ENCODE peak calls at places on chromosomes 5 and 9, in ten cellular contexts. V is Peyer's patch; F is GM23248; P is CD8-positive, alpha-beta memory T cell; Y is PC-9; O is mesenchymal stem cell; Q is aorta; C is PC-3; W is GM12878; L is left ventricle myocardium inferior. I is an unnamed sample.

GRCh38 chr5:96081276-96081858 is 119.7 kb upstream of the ELL2 start:
- DNase-seq in V (no peak), F (no peak), P (no peak), Y (no peak), O (peak), Q (no peak), C (no peak), W (no peak), L (no peak), I (no peak)

GRCh38 chr9:136525207-136525606 is 20.6 kb downstream of the NOTCH1 start:
- DNase-seq in V (no peak), F (no peak), P (no peak), Y (no peak), O (no peak), Q (no peak), C (no peak), W (no peak), L (no peak), I (no peak)

GRCh38 chr5:128534729-128535128 is 3.3 kb downstream of the FBN2 start:
- DNase-seq in V (no peak), F (peak), P (no peak), Y (no peak), O (peak), Q (no peak), C (peak), W (no peak), L (no peak), I (no peak)

GRCh38 chr9:93886911-93887310 is 68.2 kb downstream of the BARX1 start:
- DNase-seq in V (peak), F (no peak), P (no peak), Y (no peak), O (no peak), Q (no peak), C (no peak), W (no peak), L (no peak), I (no peak)

GRCh38 chr5:119742311-119742710 is 113.0 kb downstream of the FAM170A start:
- DNase-seq in V (no peak), F (no peak), P (no peak), Y (no peak), O (no peak), Q (no peak), C (peak), W (no peak), L (no peak), I (no peak)

GRCh38 chr9:96501981-96502833 is 52.2 kb downstream of the HABP4 start:
- DNase-seq in V (no peak), F (no peak), P (no peak), Y (no peak), O (no peak), Q (no peak), C (no peak), W (no peak), L (no peak), I (no peak)

GRCh38 chr5:3359642-3360041 is 236.0 kb upstream of the IRX1 start:
- DNase-seq in V (no peak), F (no peak), P (no peak), Y (no peak), O (no peak), Q (peak), C (no peak), W (no peak), L (no peak), I (no peak)

GRCh38 chr5:25028994-25029393 is 384.2 kb upstream of the CDH10 start:
- DNase-seq in V (no peak), F (no peak), P (no peak), Y (no peak), O (peak), Q (no peak), C (no peak), W (no peak), L (peak), I (no peak)

GRCh38 chr9:37498457-37498856 is 12.7 kb downstream of the POLR1E start:
- DNase-seq in V (no peak), F (no peak), P (no peak), Y (no peak), O (no peak), Q (no peak), C (no peak), W (no peak), L (no peak), I (no peak)

GRCh38 chr5:37495668-37496067 is 116.5 kb downstream of the WDR70 start:
- DNase-seq in V (no peak), F (peak), P (no peak), Y (no peak), O (peak), Q (no peak), C (peak), W (no peak), L (no peak), I (peak)

GRCh38 chr9:121217609-121218292 is 16.1 kb upstream of the RAB14 start:
- DNase-seq in V (no peak), F (peak), P (no peak), Y (no peak), O (no peak), Q (no peak), C (peak), W (peak), L (no peak), I (peak)

GRCh38 chr5:83340511-83340918 is 131.0 kb upstream of the VCAN start:
- DNase-seq in V (no peak), F (peak), P (peak), Y (no peak), O (no peak), Q (no peak), C (no peak), W (no peak), L (no peak), I (no peak)

GRCh38 chr5:164958688-164959087 is 1453.3 kb downstream of the MAT2B start:
- DNase-seq in V (no peak), F (no peak), P (no peak), Y (no peak), O (no peak), Q (no peak), C (peak), W (no peak), L (no peak), I (no peak)

GRCh38 chr5:72651779-72652178 is 144.6 kb upstream of the ZNF366 start:
- DNase-seq in V (no peak), F (no peak), P (no peak), Y (peak), O (peak), Q (no peak), C (peak), W (no peak), L (no peak), I (no peak)

DNA sequence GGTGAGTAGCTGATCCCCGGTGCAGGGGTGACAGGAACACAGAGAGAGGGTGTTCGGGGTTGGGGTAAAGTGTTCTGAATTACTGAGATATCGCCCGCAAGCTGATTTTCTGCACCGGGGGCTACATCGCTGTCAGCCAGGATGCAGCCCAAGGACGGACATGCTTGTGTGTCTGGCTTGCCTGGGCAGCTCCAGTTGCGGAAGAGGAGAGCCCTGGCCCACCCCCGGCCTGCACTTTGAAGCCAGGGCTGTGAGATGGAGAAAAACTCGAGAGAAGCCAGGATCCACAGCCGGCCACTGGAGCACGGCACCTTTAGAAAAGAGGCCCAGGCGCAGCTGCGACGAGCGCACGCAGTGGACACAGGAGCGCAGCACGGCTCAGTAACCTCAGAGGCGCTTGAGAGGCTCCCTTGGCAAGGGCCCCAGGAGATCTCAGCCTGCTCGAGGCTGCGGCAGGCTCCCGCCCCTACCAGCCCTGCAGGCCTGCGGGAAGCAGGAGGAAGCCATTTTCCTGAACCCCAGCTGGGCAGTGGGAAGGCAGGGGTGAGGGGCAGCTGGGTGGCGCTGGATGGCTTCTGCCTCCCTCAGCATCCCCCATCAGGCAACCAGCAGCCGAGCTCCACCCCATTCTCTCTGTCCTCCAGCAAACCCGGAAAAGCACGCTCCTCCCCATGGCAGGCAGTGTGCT is 59.2 kb downstream of the C9orf50 start:
- DNase-seq in V (no peak), F (no peak), P (no peak), Y (no peak), O (no peak), Q (no peak), C (no peak), W (no peak), L (no peak), I (no peak)
- H3K27ac ChIP-seq in V (no peak), F (no peak), P (no peak), Y (no peak), O (peak), Q (no peak), C (no peak), W (no peak), L (no peak), I (no peak)

DNA sequence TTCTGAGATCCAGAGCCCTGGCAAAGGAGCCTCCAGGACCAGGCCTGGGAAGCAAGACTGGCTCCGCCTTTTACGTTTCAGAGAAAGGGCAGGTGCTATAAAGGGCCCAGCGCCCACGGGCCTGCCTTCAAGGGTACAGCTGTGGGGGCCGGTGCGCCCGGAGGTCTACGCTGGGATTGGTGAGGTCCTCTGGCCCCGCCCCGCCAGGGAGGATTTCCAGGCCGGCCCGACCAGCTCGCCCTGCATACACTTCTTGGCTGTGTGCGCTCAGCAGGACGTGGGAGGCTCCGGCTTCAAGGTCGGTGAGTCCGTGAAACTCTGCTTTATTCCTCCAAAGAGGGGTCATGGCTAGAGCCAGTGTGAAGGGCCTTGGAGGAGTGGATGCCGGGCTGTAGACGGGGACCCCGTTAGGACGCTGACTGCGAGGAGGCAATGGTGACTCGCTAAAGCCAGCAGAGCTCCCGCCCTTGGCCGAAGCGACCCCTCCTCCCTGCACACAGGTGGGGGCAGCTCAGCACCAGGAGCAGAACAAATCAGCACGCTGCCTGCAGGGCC is at the start of gene CKMT2:
- DNase-seq in V (peak), F (peak), P (no peak), Y (no peak), O (peak), Q (peak), C (no peak), W (no peak), L (peak), I (peak)
- H3K27ac ChIP-seq in V (no peak), F (no peak), P (no peak), Y (no peak), O (no peak), Q (peak), C (no peak), W (no peak), L (peak), I (no peak)

DNA sequence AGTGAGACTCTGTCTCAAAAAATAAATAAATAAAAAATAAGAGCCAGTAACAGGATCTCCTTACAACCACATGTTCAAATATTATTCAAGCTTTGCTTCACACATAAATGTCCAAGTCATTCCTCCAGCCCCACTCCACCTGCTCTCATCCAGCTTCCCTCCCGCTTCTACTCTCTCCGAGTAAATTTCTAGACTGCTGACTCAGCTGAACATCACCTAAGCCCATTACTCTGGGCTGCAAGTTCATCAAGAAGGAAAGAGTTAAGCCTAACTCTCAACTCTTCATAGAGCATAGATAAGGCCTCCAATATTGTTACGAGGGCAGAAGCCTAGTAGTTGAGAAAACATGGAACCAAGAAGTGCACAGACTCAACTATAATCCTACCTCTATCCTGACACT is 300.2 kb downstream of the FBXL17 start:
- DNase-seq in V (no peak), F (no peak), P (no peak), Y (no peak), O (no peak), Q (no peak), C (no peak), W (no peak), L (no peak), I (no peak)
- H3K27ac ChIP-seq in V (no peak), F (no peak), P (no peak), Y (no peak), O (no peak), Q (no peak), C (no peak), W (no peak), L (no peak), I (no peak)

DNA sequence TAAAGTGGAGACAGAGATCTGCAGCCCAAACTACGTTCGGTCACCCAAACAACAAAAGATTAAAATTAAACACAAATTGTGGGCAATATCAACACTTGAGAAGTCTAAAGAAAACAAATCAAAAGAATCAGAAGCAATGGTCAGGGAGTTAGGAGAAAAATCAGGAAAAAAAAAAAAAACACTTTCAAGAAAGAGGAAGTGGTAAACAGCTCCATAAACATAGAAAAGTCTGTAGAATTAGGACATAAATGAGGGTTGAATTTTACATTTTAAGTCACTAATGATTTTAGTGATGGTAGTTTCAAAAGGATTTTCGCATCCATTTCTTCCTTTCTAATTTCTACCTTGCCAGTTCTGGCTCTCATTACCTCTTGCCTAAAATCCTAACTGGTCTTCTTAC is 10.1 kb downstream of the RNF145 start:
- DNase-seq in V (no peak), F (no peak), P (no peak), Y (no peak), O (no peak), Q (no peak), C (no peak), W (no peak), L (no peak), I (no peak)
- H3K27ac ChIP-seq in V (peak), F (no peak), P (no peak), Y (no peak), O (no peak), Q (no peak), C (no peak), W (peak), L (no peak), I (no peak)

GRCh38 chr5:26761040-26761439 is 277.3 kb downstream of the CDH9 start:
- DNase-seq in V (no peak), F (no peak), P (no peak), Y (no peak), O (no peak), Q (no peak), C (no peak), W (no peak), L (no peak), I (no peak)

GRCh38 chr5:26763151-26763550 is 275.2 kb downstream of the CDH9 start:
- DNase-seq in V (no peak), F (no peak), P (no peak), Y (no peak), O (peak), Q (no peak), C (no peak), W (no peak), L (no peak), I (no peak)

DNA sequence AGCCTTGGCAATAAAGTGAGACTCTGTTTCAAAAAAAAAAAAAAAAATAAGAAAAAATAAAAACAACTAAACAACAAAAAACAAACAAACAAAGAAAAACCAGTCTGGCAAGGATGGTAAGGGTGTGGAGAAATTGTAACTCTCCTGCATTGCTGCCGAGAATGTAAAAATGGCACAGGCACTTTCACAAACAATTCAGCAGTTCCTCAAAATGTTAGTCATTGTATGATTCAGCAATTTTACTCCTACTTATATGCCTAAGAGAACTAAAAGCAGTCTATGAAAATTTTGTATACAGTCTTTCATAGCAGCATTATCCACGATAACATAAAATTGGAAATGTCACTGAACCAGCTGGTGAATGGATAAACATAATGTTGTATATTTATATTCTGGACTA is 280.4 kb downstream of the CDH9 start:
- DNase-seq in V (no peak), F (no peak), P (no peak), Y (no peak), O (no peak), Q (no peak), C (peak), W (no peak), L (no peak), I (no peak)
- H3K27ac ChIP-seq in V (no peak), F (no peak), P (no peak), Y (no peak), O (no peak), Q (no peak), C (no peak), W (no peak), L (no peak), I (no peak)